ENCODE peak calls at places on chromosomes 4 and X, in nine cellular contexts. One of them, this sample, is unnamed.
A peak's percentile ranks its signal among the peaks of the same experiment; 100 is the strongest.

GRCh38 chr4:26271703-26272102 is 49.1 kb upstream of the RBPJ start:
- DNase-seq in cortex of kidney: no peak
- DNase-seq in fibroblast of pulmonary artery: no peak
- DNase-seq in stimulated activated CD8-positive, alpha-beta memory T cell treated with anti-CD3 and anti-CD28 coated beads, Interleukin-7, amount 100 ng/mL, for 4 hours: no peak
- DNase-seq in left kidney: no peak
- DNase-seq in SW 1271: no peak
- DNase-seq in NCI-H1417: no peak
- DNase-seq in RCC 7860: no peak
- DNase-seq in T-helper 1 cell: no peak
- DNase-seq in this sample: no peak

GRCh38 chr4:68630371-68630770 is 40.1 kb downstream of the UGT2B15 start:
- DNase-seq in cortex of kidney: no peak
- DNase-seq in fibroblast of pulmonary artery: no peak
- DNase-seq in stimulated activated CD8-positive, alpha-beta memory T cell treated with anti-CD3 and anti-CD28 coated beads, Interleukin-7, amount 100 ng/mL, for 4 hours: no peak
- DNase-seq in left kidney: no peak
- DNase-seq in SW 1271: no peak
- DNase-seq in NCI-H1417: no peak
- DNase-seq in RCC 7860: no peak
- DNase-seq in T-helper 1 cell: no peak
- DNase-seq in this sample: no peak

GRCh38 chr4:128386761-128387599 is 99.4 kb upstream of the PGRMC2 start:
- DNase-seq in cortex of kidney: no peak
- DNase-seq in fibroblast of pulmonary artery: peak; percentile 96
- DNase-seq in stimulated activated CD8-positive, alpha-beta memory T cell treated with anti-CD3 and anti-CD28 coated beads, Interleukin-7, amount 100 ng/mL, for 4 hours: no peak
- DNase-seq in left kidney: peak; percentile 73
- DNase-seq in SW 1271: no peak
- DNase-seq in NCI-H1417: no peak
- DNase-seq in RCC 7860: peak; percentile 99
- DNase-seq in T-helper 1 cell: no peak
- DNase-seq in this sample: no peak

GRCh38 chr4:128812360-128812958 is 3.0 kb downstream of the JADE1 start:
- DNase-seq in cortex of kidney: no peak
- DNase-seq in fibroblast of pulmonary artery: peak; percentile 74
- DNase-seq in stimulated activated CD8-positive, alpha-beta memory T cell treated with anti-CD3 and anti-CD28 coated beads, Interleukin-7, amount 100 ng/mL, for 4 hours: no peak
- DNase-seq in left kidney: peak; percentile 90
- DNase-seq in SW 1271: peak; percentile 60
- DNase-seq in NCI-H1417: peak; percentile 48
- DNase-seq in RCC 7860: peak; percentile 58
- DNase-seq in T-helper 1 cell: peak; percentile 63
- DNase-seq in this sample: no peak

GRCh38 chr4:127140306-127140705 is 492.5 kb upstream of the INTU start:
- DNase-seq in cortex of kidney: no peak
- DNase-seq in fibroblast of pulmonary artery: no peak
- DNase-seq in stimulated activated CD8-positive, alpha-beta memory T cell treated with anti-CD3 and anti-CD28 coated beads, Interleukin-7, amount 100 ng/mL, for 4 hours: no peak
- DNase-seq in left kidney: no peak
- DNase-seq in SW 1271: no peak
- DNase-seq in NCI-H1417: no peak
- DNase-seq in RCC 7860: no peak
- DNase-seq in T-helper 1 cell: no peak
- DNase-seq in this sample: no peak

GRCh38 chrX:40154853-40155616 is 57.3 kb upstream of the BCOR start:
- DNase-seq in cortex of kidney: no peak
- DNase-seq in fibroblast of pulmonary artery: peak; percentile 61
- DNase-seq in stimulated activated CD8-positive, alpha-beta memory T cell treated with anti-CD3 and anti-CD28 coated beads, Interleukin-7, amount 100 ng/mL, for 4 hours: no peak
- DNase-seq in left kidney: peak; percentile 84
- DNase-seq in SW 1271: peak; percentile 1
- DNase-seq in NCI-H1417: peak; percentile 18
- DNase-seq in RCC 7860: peak; percentile 55
- DNase-seq in T-helper 1 cell: no peak
- DNase-seq in this sample: no peak

GRCh38 chr4:26334366-26334765 is 13.6 kb downstream of the RBPJ start:
- DNase-seq in cortex of kidney: no peak
- DNase-seq in fibroblast of pulmonary artery: no peak
- DNase-seq in stimulated activated CD8-positive, alpha-beta memory T cell treated with anti-CD3 and anti-CD28 coated beads, Interleukin-7, amount 100 ng/mL, for 4 hours: no peak
- DNase-seq in left kidney: no peak
- DNase-seq in SW 1271: no peak
- DNase-seq in NCI-H1417: no peak
- DNase-seq in RCC 7860: no peak
- DNase-seq in T-helper 1 cell: no peak
- DNase-seq in this sample: no peak

GRCh38 chr4:86940176-86940575 is 5.4 kb downstream of the AFF1 start:
- DNase-seq in cortex of kidney: no peak
- DNase-seq in fibroblast of pulmonary artery: no peak
- DNase-seq in stimulated activated CD8-positive, alpha-beta memory T cell treated with anti-CD3 and anti-CD28 coated beads, Interleukin-7, amount 100 ng/mL, for 4 hours: no peak
- DNase-seq in left kidney: no peak
- DNase-seq in SW 1271: no peak
- DNase-seq in NCI-H1417: no peak
- DNase-seq in RCC 7860: no peak
- DNase-seq in T-helper 1 cell: no peak
- DNase-seq in this sample: no peak

GRCh38 chr4:156248921-156249320 is 295.3 kb upstream of the CTSO start:
- DNase-seq in cortex of kidney: no peak
- DNase-seq in fibroblast of pulmonary artery: no peak
- DNase-seq in stimulated activated CD8-positive, alpha-beta memory T cell treated with anti-CD3 and anti-CD28 coated beads, Interleukin-7, amount 100 ng/mL, for 4 hours: no peak
- DNase-seq in left kidney: no peak
- DNase-seq in SW 1271: no peak
- DNase-seq in NCI-H1417: no peak
- DNase-seq in RCC 7860: no peak
- DNase-seq in T-helper 1 cell: no peak
- DNase-seq in this sample: no peak

GRCh38 chr4:119025440-119025839 is 110.2 kb upstream of the MYOZ2 start:
- DNase-seq in cortex of kidney: no peak
- DNase-seq in fibroblast of pulmonary artery: peak; percentile 70
- DNase-seq in stimulated activated CD8-positive, alpha-beta memory T cell treated with anti-CD3 and anti-CD28 coated beads, Interleukin-7, amount 100 ng/mL, for 4 hours: no peak
- DNase-seq in left kidney: no peak
- DNase-seq in SW 1271: no peak
- DNase-seq in NCI-H1417: no peak
- DNase-seq in RCC 7860: no peak
- DNase-seq in T-helper 1 cell: no peak
- DNase-seq in this sample: no peak

GRCh38 chr4:74524985-74525384 is 80.0 kb downstream of the AREG start:
- DNase-seq in cortex of kidney: no peak
- DNase-seq in fibroblast of pulmonary artery: no peak
- DNase-seq in stimulated activated CD8-positive, alpha-beta memory T cell treated with anti-CD3 and anti-CD28 coated beads, Interleukin-7, amount 100 ng/mL, for 4 hours: no peak
- DNase-seq in left kidney: no peak
- DNase-seq in SW 1271: no peak
- DNase-seq in NCI-H1417: no peak
- DNase-seq in RCC 7860: no peak
- DNase-seq in T-helper 1 cell: no peak
- DNase-seq in this sample: no peak

GRCh38 chr4:575281-576141 is 584 bp downstream of the TMEM271 start:
- DNase-seq in cortex of kidney: no peak
- DNase-seq in fibroblast of pulmonary artery: peak; percentile 76
- DNase-seq in stimulated activated CD8-positive, alpha-beta memory T cell treated with anti-CD3 and anti-CD28 coated beads, Interleukin-7, amount 100 ng/mL, for 4 hours: no peak
- DNase-seq in left kidney: peak; percentile 94
- DNase-seq in SW 1271: no peak
- DNase-seq in NCI-H1417: peak; percentile 61
- DNase-seq in RCC 7860: no peak
- DNase-seq in T-helper 1 cell: no peak
- DNase-seq in this sample: no peak

GRCh38 chr4:20698382-20698781 is 1.9 kb upstream of the PACRGL start:
- DNase-seq in cortex of kidney: no peak
- DNase-seq in fibroblast of pulmonary artery: peak; percentile 77
- DNase-seq in stimulated activated CD8-positive, alpha-beta memory T cell treated with anti-CD3 and anti-CD28 coated beads, Interleukin-7, amount 100 ng/mL, for 4 hours: no peak
- DNase-seq in left kidney: no peak
- DNase-seq in SW 1271: no peak
- DNase-seq in NCI-H1417: no peak
- DNase-seq in RCC 7860: no peak
- DNase-seq in T-helper 1 cell: no peak
- DNase-seq in this sample: no peak

GRCh38 chr4:21512351-21512750 is 436.2 kb downstream of the KCNIP4 start:
- DNase-seq in cortex of kidney: no peak
- DNase-seq in fibroblast of pulmonary artery: peak; percentile 65
- DNase-seq in stimulated activated CD8-positive, alpha-beta memory T cell treated with anti-CD3 and anti-CD28 coated beads, Interleukin-7, amount 100 ng/mL, for 4 hours: no peak
- DNase-seq in left kidney: peak; percentile 73
- DNase-seq in SW 1271: peak; percentile 5
- DNase-seq in NCI-H1417: peak; percentile 35
- DNase-seq in RCC 7860: peak; percentile 39
- DNase-seq in T-helper 1 cell: no peak
- DNase-seq in this sample: no peak

GRCh38 chrX:2691543-2692220 is 587 bp downstream of the CD99 start:
- DNase-seq in cortex of kidney: no peak
- DNase-seq in fibroblast of pulmonary artery: peak; percentile 49
- DNase-seq in stimulated activated CD8-positive, alpha-beta memory T cell treated with anti-CD3 and anti-CD28 coated beads, Interleukin-7, amount 100 ng/mL, for 4 hours: no peak
- DNase-seq in left kidney: peak; percentile 66
- DNase-seq in SW 1271: no peak
- DNase-seq in NCI-H1417: no peak
- DNase-seq in RCC 7860: no peak
- DNase-seq in T-helper 1 cell: no peak
- DNase-seq in this sample: no peak

GRCh38 chr4:19888587-19888986 is 363.1 kb upstream of the SLIT2 start:
- DNase-seq in cortex of kidney: no peak
- DNase-seq in fibroblast of pulmonary artery: no peak
- DNase-seq in stimulated activated CD8-positive, alpha-beta memory T cell treated with anti-CD3 and anti-CD28 coated beads, Interleukin-7, amount 100 ng/mL, for 4 hours: no peak
- DNase-seq in left kidney: no peak
- DNase-seq in SW 1271: no peak
- DNase-seq in NCI-H1417: no peak
- DNase-seq in RCC 7860: no peak
- DNase-seq in T-helper 1 cell: no peak
- DNase-seq in this sample: no peak